ENCODE peak calls at places on chromosomes 16 and 17, in seven cellular contexts. W, F, O, E, C, K and V are unnamed samples.

GRCh38 chr17:28738680-28739384 is 5.0 kb upstream of the TRAF4 start:
- DNase-seq in W (no peak), F (no peak), O (peak), E (peak), C (no peak), K (no peak), V (no peak)

GRCh38 chr17:32350662-32351418 is 883 bp downstream of the ZNF207 start:
- DNase-seq in W (no peak), F (peak), O (peak), E (peak), C (peak), K (no peak), V (peak)

GRCh38 chr17:59361386-59361785 is 29.9 kb downstream of the YPEL2 start:
- DNase-seq in W (peak), F (no peak), O (no peak), E (no peak), C (no peak), K (no peak), V (no peak)

GRCh38 chr16:73713817-73714495 is 582.7 kb upstream of the PSMD7 start:
- DNase-seq in W (no peak), F (peak), O (no peak), E (no peak), C (peak), K (peak), V (no peak)

GRCh38 chr16:29804455-29805231 is 1.7 kb upstream of the MAZ start:
- DNase-seq in W (no peak), F (peak), O (no peak), E (no peak), C (peak), K (peak), V (no peak)

GRCh38 chr17:5234645-5235576 is at the start of gene SCIMP:
- DNase-seq in W (no peak), F (peak), O (no peak), E (peak), C (no peak), K (no peak), V (no peak)

GRCh38 chr16:21023509-21024202 is 123.1 kb downstream of the LYRM1 start:
- DNase-seq in W (no peak), F (peak), O (no peak), E (no peak), C (no peak), K (peak), V (peak)

GRCh38 chr17:66829386-66829864 is 5.5 kb upstream of the CACNG5 start:
- DNase-seq in W (peak), F (peak), O (no peak), E (no peak), C (peak), K (no peak), V (no peak)

GRCh38 chr17:74715144-74715543 is 2.4 kb upstream of the CD300LF start:
- DNase-seq in W (no peak), F (no peak), O (no peak), E (no peak), C (no peak), K (no peak), V (no peak)

GRCh38 chr17:7330099-7331015 is 1.2 kb upstream of the NEURL4 start:
- DNase-seq in W (peak), F (peak), O (peak), E (peak), C (peak), K (no peak), V (no peak)

GRCh38 chr17:27846042-27846655 is 45.8 kb upstream of the NOS2 start:
- DNase-seq in W (no peak), F (no peak), O (peak), E (no peak), C (no peak), K (no peak), V (no peak)

GRCh38 chr17:79407385-79407784 is 203.5 kb downstream of the RBFOX3 start:
- DNase-seq in W (no peak), F (no peak), O (no peak), E (no peak), C (no peak), K (no peak), V (no peak)

GRCh38 chr17:9022553-9023388 is 1.5 kb downstream of the NTN1 start:
- DNase-seq in W (no peak), F (no peak), O (no peak), E (no peak), C (no peak), K (no peak), V (no peak)